ENCODE peak calls at places on chromosomes 6 and 20, in seven cellular contexts. I is uterus, O is GM04504, V is ELR, Q is activated gamma-delta T cell treated with Interleukin-2 at 50 U/mL for 16 hours, N is PC-3, R is cardiac fibroblast. L is an unnamed sample.

GRCh38 chr6:147449405-147450161 is 58.9 kb upstream of the SAMD5 start:
- DNase-seq in V (no peak), I (no peak), Q (no peak), R (no peak), O (no peak), N (no peak), L (no peak)

GRCh38 chr20:47440857-47441773 is 60.6 kb upstream of the NCOA3 start:
- DNase-seq in N (peak), I (no peak), R (no peak), O (no peak), V (peak), Q (no peak), L (no peak)

GRCh38 chr6:113732384-113732966 is 124.7 kb upstream of the MARCKS start:
- DNase-seq in O (no peak), N (no peak), R (peak), V (no peak), I (peak), Q (no peak), L (no peak)

GRCh38 chr6:25452027-25452426 is 172.9 kb downstream of the CARMIL1 start:
- DNase-seq in I (no peak), V (no peak), R (no peak), N (no peak), O (no peak), Q (no peak), L (no peak)

GRCh38 chr6:162709431-162709830 is 18.1 kb downstream of the PRKN start:
- DNase-seq in N (no peak), Q (no peak), O (no peak), V (no peak), R (no peak), I (no peak), L (no peak)

GRCh38 chr6:150201791-150202329 is 59.0 kb downstream of the PPP1R14C start:
- DNase-seq in I (no peak), Q (no peak), O (no peak), V (no peak), N (no peak), R (no peak), L (no peak)

GRCh38 chr6:42561986-42562385 is 1.8 kb upstream of the UBR2 start:
- DNase-seq in N (no peak), Q (no peak), O (no peak), V (no peak), R (no peak), I (no peak), L (no peak)

GRCh38 chr6:19415605-19416326 is 421.4 kb upstream of the ID4 start:
- DNase-seq in Q (no peak), I (no peak), V (peak), O (peak), N (peak), R (peak), L (no peak)

GRCh38 chr6:150813993-150814359 is 51.5 kb upstream of the MTHFD1L start:
- DNase-seq in I (no peak), V (peak), R (peak), O (no peak), N (peak), Q (no peak), L (no peak)

GRCh38 chr20:44264287-44264686 is 17.2 kb downstream of the GDAP1L1 start:
- DNase-seq in I (no peak), N (peak), V (peak), R (peak), Q (no peak), O (no peak), L (no peak)

GRCh38 chr6:26299286-26300042 is 65.5 kb upstream of the BTN3A2 start:
- DNase-seq in Q (no peak), R (peak), V (peak), I (no peak), O (no peak), N (no peak), L (no peak)

GRCh38 chr6:168756009-168756634 is 315.1 kb downstream of the SMOC2 start:
- DNase-seq in I (no peak), R (peak), Q (no peak), N (no peak), O (no peak), V (no peak), L (no peak)

GRCh38 chr6:5025911-5026819 is 22.3 kb upstream of the RPP40 start:
- DNase-seq in O (no peak), N (no peak), R (peak), Q (no peak), V (peak), I (peak), L (no peak)

GRCh38 chr6:1388927-1389790 is at the start of gene FOXF2:
- DNase-seq in O (no peak), Q (no peak), R (no peak), V (peak), N (no peak), I (no peak), L (no peak)

GRCh38 chr6:39037082-39037487 is 11.5 kb upstream of the GLP1R start:
- DNase-seq in R (no peak), V (no peak), Q (no peak), I (no peak), O (no peak), N (no peak), L (no peak)

GRCh38 chr6:163814494-163815364 is 400.2 kb downstream of the QKI start:
- DNase-seq in Q (no peak), O (peak), R (peak), I (peak), V (peak), N (peak), L (no peak)

GRCh38 chr20:61582196-61582923 is 330.3 kb downstream of the CDH4 start:
- DNase-seq in Q (no peak), N (no peak), R (no peak), I (no peak), O (no peak), V (no peak), L (no peak)

GRCh38 chr6:8707956-8708772 is 272.8 kb upstream of the SLC35B3 start:
- DNase-seq in R (peak), I (no peak), V (peak), N (peak), O (no peak), Q (no peak), L (no peak)

GRCh38 chr20:16810216-16810615 is 62.1 kb downstream of the OTOR start:
- DNase-seq in I (no peak), O (no peak), N (peak), V (no peak), R (no peak), Q (no peak), L (no peak)